ENCODE peak calls at places on chromosomes 13 and 19, in seven cellular contexts. K is caudate nucleus; D is Panc1; Y is esophagus squamous epithelium; N is tibial nerve; V is CD8-positive, alpha-beta memory T cell; G is pancreas. L is an unnamed sample.

GRCh38 chr13:113548171-113548641 is 36.3 kb upstream of the TFDP1 start:
- DNase-seq in D (no peak), N (no peak), Y (no peak), G (peak; percentile 41), V (no peak), K (no peak), L (no peak)

GRCh38 chr19:13010038-13010991 is 15.0 kb downstream of the NFIX start:
- DNase-seq in G (peak; percentile 66), D (no peak), Y (no peak), V (no peak), K (no peak), N (peak; percentile 53), L (no peak)

GRCh38 chr13:106919093-106919492 is 351.2 kb upstream of the ARGLU1 start:
- DNase-seq in G (no peak), N (no peak), V (no peak), Y (no peak), D (no peak), K (no peak), L (no peak)

GRCh38 chr19:34241513-34242337 is 12.6 kb upstream of the GARRE1 start:
- DNase-seq in K (no peak), N (no peak), G (peak; percentile 89), Y (no peak), D (no peak), V (no peak), L (peak; percentile 61)

GRCh38 chr19:7983995-7984837 is 21.2 kb downstream of the ELAVL1 start:
- DNase-seq in K (no peak), V (no peak), N (no peak), D (no peak), G (peak; percentile 46), Y (no peak), L (no peak)

GRCh38 chr19:46601318-46602224 is at the start of gene CALM3:
- DNase-seq in D (no peak), Y (no peak), G (peak; percentile 82), V (no peak), N (no peak), K (peak; percentile 34), L (peak; percentile 21)

GRCh38 chr19:5131866-5132561 is 163.1 kb downstream of the KDM4B start:
- DNase-seq in G (no peak), D (no peak), N (no peak), V (no peak), Y (no peak), K (no peak), L (no peak)

GRCh38 chr13:110625771-110626321 is 10.5 kb downstream of the NAXD start:
- DNase-seq in G (no peak), D (no peak), N (no peak), V (no peak), Y (no peak), K (no peak), L (peak; percentile 45)

GRCh38 chr19:12596927-12597548 is 13.6 kb downstream of the ZNF490 start:
- DNase-seq in V (no peak), Y (no peak), K (peak; percentile 25), G (peak; percentile 52), N (no peak), D (no peak), L (no peak)

GRCh38 chr19:16070366-16070990 is 5.8 kb upstream of the TPM4 start:
- DNase-seq in Y (peak; percentile 79), D (no peak), V (peak; percentile 82), G (no peak), N (no peak), K (no peak), L (peak; percentile 99)

GRCh38 chr13:103976371-103976770 is 910.2 kb upstream of the SLC10A2 start:
- DNase-seq in V (no peak), Y (no peak), N (no peak), G (no peak), K (no peak), D (no peak), L (peak; percentile 10)

GRCh38 chr19:54429545-54430227 is 14.4 kb downstream of the TTYH1 start:
- DNase-seq in D (no peak), Y (no peak), N (no peak), V (no peak), K (no peak), G (peak; percentile 79), L (no peak)

GRCh38 chr13:49503951-49504350 is 8.2 kb downstream of the PHF11 start:
- DNase-seq in G (no peak), K (no peak), N (no peak), Y (no peak), V (no peak), D (no peak), L (no peak)

GRCh38 chr13:49497272-49497671 is 1.5 kb downstream of the PHF11 start:
- DNase-seq in V (no peak), G (no peak), K (no peak), D (no peak), Y (no peak), N (no peak), L (no peak)

GRCh38 chr13:49498211-49498610 is 2.5 kb downstream of the PHF11 start:
- DNase-seq in K (no peak), N (no peak), Y (no peak), V (no peak), D (no peak), G (no peak), L (peak; percentile 8)

GRCh38 chr13:49502954-49503353 is 7.2 kb downstream of the PHF11 start:
- DNase-seq in Y (no peak), V (no peak), N (peak; percentile 40), G (no peak), D (no peak), K (no peak), L (no peak)

DNA sequence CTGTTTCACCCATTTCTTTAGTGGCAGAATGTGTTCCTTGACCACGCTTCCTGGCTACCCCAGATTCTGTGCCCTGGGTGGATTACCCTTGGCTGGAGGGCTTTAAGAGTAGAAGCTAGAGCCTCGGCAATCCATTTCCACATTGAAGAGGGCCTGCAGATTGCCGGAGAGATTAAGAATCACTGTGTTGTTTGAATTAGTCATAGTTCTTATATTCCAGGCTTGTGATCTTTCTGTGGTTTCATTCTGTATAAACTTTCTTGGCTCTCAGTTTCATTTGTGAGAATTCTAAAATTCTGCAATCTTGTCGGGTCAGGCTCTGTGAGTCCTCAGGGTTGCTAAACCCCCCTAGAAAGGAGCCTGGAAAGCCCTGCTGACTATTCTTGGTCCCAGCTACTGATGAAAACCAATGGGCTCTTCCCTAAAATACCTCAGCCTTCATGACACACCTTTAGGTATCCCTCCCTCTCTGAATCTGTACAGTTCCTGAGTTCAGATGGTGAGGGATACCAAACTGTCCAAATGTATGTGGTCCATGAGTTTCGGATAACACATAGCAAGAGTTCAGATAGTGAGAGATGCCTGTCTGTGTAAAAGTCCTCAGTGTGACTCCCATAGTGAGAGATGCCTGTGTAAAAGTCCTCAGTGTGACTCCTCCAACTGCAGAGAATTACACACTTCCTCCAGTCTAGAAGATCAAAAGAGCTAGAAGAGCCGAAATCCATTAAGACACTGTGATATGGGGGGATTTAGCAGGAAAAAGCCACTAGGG is 4.3 kb downstream of the PHF11 start:
- DNase-seq in D (no peak), N (no peak), V (no peak), K (no peak), G (no peak), Y (no peak), L (no peak)
- H3K27ac ChIP-seq in D (no peak overlapping the region), N (no peak overlapping the region), V (no peak overlapping the region), K (no peak overlapping the region), G (no peak overlapping the region), Y (peak overlapping the region; percentile 2), L (peak overlapping the region; percentile 47)

DNA sequence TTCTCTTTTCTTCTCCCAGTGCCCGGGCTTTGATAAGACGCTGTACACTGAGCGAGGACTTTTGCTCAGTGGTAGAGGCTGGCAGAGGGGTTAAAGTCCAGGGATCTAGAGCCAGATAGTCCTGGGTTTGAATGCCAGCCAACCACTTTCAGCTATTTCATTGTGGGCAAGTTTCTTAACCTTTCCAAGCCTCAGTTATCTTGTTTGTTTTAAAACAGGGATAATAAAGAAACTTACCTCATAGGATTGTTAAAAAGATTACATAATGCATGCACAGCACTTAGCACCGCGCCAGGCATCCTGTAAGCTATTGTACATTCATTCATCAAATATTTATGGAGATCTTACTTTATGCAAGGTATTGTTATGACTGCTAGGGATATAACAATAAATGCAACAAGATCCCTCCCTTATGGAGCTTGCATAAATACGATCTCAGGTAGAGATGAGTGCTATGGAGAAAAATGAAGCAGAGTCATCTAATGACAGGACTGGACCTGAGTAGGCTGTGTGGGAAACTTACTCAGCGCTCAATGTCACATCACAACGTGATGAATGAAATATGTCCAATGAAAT is 70.8 kb downstream of the LNX2 start:
- DNase-seq in D (no peak), G (no peak), K (no peak), V (no peak), N (no peak), Y (no peak), L (peak; percentile 99)
- H3K27ac ChIP-seq in D (no peak overlapping the region), G (no peak overlapping the region), K (no peak overlapping the region), V (no peak overlapping the region), N (no peak overlapping the region), Y (no peak overlapping the region), L (peak overlapping the region; percentile 57)

GRCh38 chr19:10102787-10103236 is 334 bp upstream of the ANGPTL6 start:
- DNase-seq in K (no peak), D (no peak), G (peak; percentile 5), Y (no peak), V (no peak), N (no peak), L (no peak)
- H3K27ac ChIP-seq in K (no peak overlapping the region), D (no peak overlapping the region), G (no peak overlapping the region), Y (peak overlapping the region; percentile 60), V (peak overlapping the region; percentile 84), N (peak overlapping the region; percentile 78), L (peak overlapping the region; percentile 80)

GRCh38 chr13:21034602-21035190 is 26.7 kb downstream of the LATS2 start:
- DNase-seq in N (no peak), K (no peak), G (no peak), D (no peak), Y (no peak), V (no peak), L (no peak)

GRCh38 chr13:21031594-21031993 is 29.8 kb downstream of the LATS2 start:
- DNase-seq in G (no peak), K (no peak), Y (no peak), D (no peak), N (no peak), V (no peak), L (no peak)

GRCh38 chr13:21033224-21033855 is 28.0 kb downstream of the LATS2 start:
- DNase-seq in D (no peak), V (no peak), G (no peak), Y (no peak), N (peak; percentile 57), K (no peak), L (no peak)

GRCh38 chr13:21032656-21033055 is 28.7 kb downstream of the LATS2 start:
- DNase-seq in N (no peak), K (no peak), D (no peak), Y (no peak), V (no peak), G (no peak), L (no peak)

DNA sequence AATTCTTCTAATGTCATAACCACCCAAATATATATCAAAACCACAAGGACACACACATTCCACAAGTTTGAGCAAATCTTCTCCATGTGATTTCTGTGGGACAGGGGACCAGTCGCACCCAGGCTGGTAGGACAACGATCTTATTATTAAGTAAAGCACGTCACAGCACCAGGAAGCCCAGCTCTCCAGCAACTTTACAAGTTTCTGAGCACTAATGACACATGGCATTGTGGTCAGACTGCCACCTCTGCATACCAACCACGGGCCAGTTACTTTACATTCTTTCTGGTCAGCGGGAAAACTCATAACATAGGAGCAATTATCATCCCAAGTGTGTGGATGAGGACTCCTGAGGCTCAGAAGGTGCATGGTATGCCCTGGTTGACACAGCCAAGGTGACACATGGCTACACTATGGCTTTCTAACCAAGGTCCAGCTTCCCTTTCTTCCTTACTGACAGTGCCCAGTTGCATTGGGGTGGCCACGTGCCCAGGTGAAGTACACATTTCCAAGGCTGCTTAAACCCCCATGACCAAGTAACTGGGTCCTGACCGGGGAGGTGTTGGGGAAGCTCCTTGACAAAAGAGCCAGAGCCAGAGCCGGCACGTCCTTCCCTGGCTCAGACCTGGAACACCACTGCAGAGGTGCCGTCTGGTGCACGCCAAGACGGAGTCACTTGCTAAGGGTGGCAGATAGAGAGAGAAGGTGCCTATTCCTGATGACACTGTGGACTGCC is 27.4 kb downstream of the LATS2 start:
- DNase-seq in V (no peak), G (no peak), K (no peak), N (no peak), Y (no peak), D (no peak), L (no peak)
- H3K27ac ChIP-seq in V (no peak overlapping the region), G (peak overlapping the region; percentile 83), K (peak overlapping the region; percentile 8), N (peak overlapping the region; percentile 64), Y (peak overlapping the region; percentile 85), D (no peak overlapping the region), L (no peak overlapping the region)

L was measured in small intestine.